ENCODE peak calls at places on chromosome 11, in seven cellular contexts. G is activated CD4-positive, alpha-beta memory T cell treated with anti-CD3 and anti-CD28 coated beads for 36 hours; W is renal cortical epithelial cell; O is stimulated activated CD4-positive, alpha-beta T cell treated with anti-CD3 and anti-CD28 coated beads, Interleukin-4, amount 100 ng/mL, for 48 hours; J is left kidney; R is AG04450; S is NCI-H1092 treated with DMSO at 0.1 percent for 48 hours. N is an unnamed sample.

GRCh38 chr11:93080146-93080759 is 110.8 kb downstream of the MTNR1B start:
- DNase-seq in R (no peak), W (no peak), O (no peak), J (peak), S (no peak), G (no peak), N (no peak)

GRCh38 chr11:12123799-12124198 is 13.4 kb downstream of the MICAL2 start:
- DNase-seq in G (no peak), R (no peak), S (no peak), J (no peak), O (no peak), W (no peak), N (no peak)

GRCh38 chr11:65861165-65861505 is 902 bp downstream of the MUS81 start:
- DNase-seq in O (no peak), W (no peak), G (no peak), J (peak), R (no peak), S (no peak), N (no peak)

GRCh38 chr11:3836903-3837302 is 3.9 kb downstream of the RHOG start:
- DNase-seq in R (no peak), G (peak), O (no peak), W (no peak), J (no peak), S (no peak), N (no peak)

GRCh38 chr11:34404280-34404679 is 34.5 kb upstream of the CAT start:
- DNase-seq in S (no peak), J (no peak), R (no peak), W (no peak), O (no peak), G (no peak), N (no peak)

GRCh38 chr11:28585007-28585406 is 476.8 kb downstream of the METTL15 start:
- DNase-seq in O (no peak), J (no peak), W (peak), S (no peak), G (no peak), R (no peak), N (no peak)

GRCh38 chr11:2390871-2391662 is 9.5 kb upstream of the TSSC4 start:
- DNase-seq in O (no peak), G (no peak), S (no peak), W (peak), R (peak), J (peak), N (peak)

GRCh38 chr11:3802016-3802790 is 4.8 kb upstream of the NUP98 start:
- DNase-seq in S (no peak), R (no peak), O (no peak), J (no peak), G (no peak), W (peak), N (peak)

GRCh38 chr11:75827562-75827961 is 12.6 kb downstream of the UVRAG start:
- DNase-seq in O (no peak), S (no peak), J (no peak), W (no peak), R (no peak), G (no peak), N (no peak)

GRCh38 chr11:2534131-2534956 is 89.5 kb downstream of the KCNQ1 start:
- DNase-seq in R (no peak), W (no peak), O (no peak), S (no peak), J (no peak), G (no peak), N (no peak)

GRCh38 chr11:61579398-61580291 is 1.2 kb downstream of the SYT7 start:
- DNase-seq in G (no peak), R (no peak), O (no peak), J (no peak), S (no peak), W (no peak), N (no peak)

GRCh38 chr11:58592760-58593472 is 14.1 kb downstream of the ZFP91 start:
- DNase-seq in R (no peak), G (peak), O (peak), J (no peak), S (no peak), W (no peak), N (no peak)

GRCh38 chr11:125245299-125245698 is 80.7 kb downstream of the PKNOX2 start:
- DNase-seq in O (no peak), S (no peak), W (no peak), R (no peak), G (no peak), J (no peak), N (no peak)